ENCODE peak calls at places on chromosomes 13 and 19, in ten cellular contexts. B, A, C, F, R, G, Q, X, U and M are unnamed samples.

GRCh38 chr13:76231522-76232167 is 595.5 kb downstream of the LMO7 start:
- DNase-seq in F (no peak), R (no peak), X (no peak), C (no peak), U (no peak), B (no peak), A (no peak), Q (peak; percentile 41), G (no peak), M (no peak)

GRCh38 chr13:20441879-20442278 is 83.8 kb downstream of the CRYL1 start:
- DNase-seq in G (no peak), C (no peak), A (peak; percentile 89), R (no peak), Q (peak; percentile 95), U (peak; percentile 83), F (peak; percentile 18), X (peak; percentile 83), B (no peak), M (peak; percentile 71)

GRCh38 chr13:85283408-85283807 is 515.8 kb downstream of the SLITRK6 start:
- DNase-seq in B (no peak), Q (no peak), C (no peak), U (peak; percentile 16), R (no peak), A (no peak), X (no peak), G (no peak), F (no peak), M (no peak)

GRCh38 chr13:67120872-67121531 is 109.1 kb downstream of the PCDH9 start:
- DNase-seq in U (peak; percentile 35), X (peak; percentile 76), Q (peak; percentile 56), A (peak; percentile 45), R (no peak), C (no peak), G (peak; percentile 64), B (no peak), F (no peak), M (no peak)

GRCh38 chr19:16233836-16234551 is 36.3 kb downstream of the AP1M1 start:
- DNase-seq in R (no peak), G (no peak), X (no peak), A (no peak), F (no peak), C (no peak), Q (no peak), B (no peak), U (no peak), M (no peak)

GRCh38 chr13:113117335-113117872 is 5.2 kb upstream of the F10 start:
- DNase-seq in B (no peak), R (no peak), Q (peak; percentile 7), A (no peak), X (no peak), F (no peak), G (no peak), C (no peak), U (no peak), M (peak; percentile 50)

GRCh38 chr19:49333426-49334288 is 1.5 kb upstream of the CD37 start:
- DNase-seq in G (no peak), X (peak; percentile 40), R (no peak), A (no peak), U (no peak), Q (no peak), F (no peak), C (peak; percentile 98), B (peak; percentile 43), M (peak; percentile 61)

GRCh38 chr13:111345682-111346081 is 25.2 kb downstream of the TEX29 start:
- DNase-seq in R (no peak), B (no peak), X (no peak), C (no peak), A (no peak), G (no peak), U (no peak), Q (no peak), F (no peak), M (no peak)

GRCh38 chr19:50555033-50555432 is 13.2 kb downstream of the LRRC4B start:
- DNase-seq in Q (no peak), G (no peak), R (no peak), X (no peak), U (no peak), F (no peak), B (no peak), C (no peak), A (no peak), M (no peak)

GRCh38 chr13:36275190-36276002 is 22.2 kb downstream of the CCDC169 start:
- DNase-seq in B (peak; percentile 51), R (no peak), G (peak; percentile 88), C (peak; percentile 35), F (peak; percentile 27), A (no peak), Q (peak; percentile 65), X (peak; percentile 72), U (peak; percentile 81), M (peak; percentile 83)

GRCh38 chr19:55358493-55358892 is 4.0 kb upstream of the COX6B2 start:
- DNase-seq in C (no peak), B (no peak), F (no peak), Q (no peak), U (no peak), X (no peak), A (no peak), R (no peak), G (no peak), M (no peak)
- H3K27ac ChIP-seq in C (no peak overlapping the region), B (no peak overlapping the region), F (no peak overlapping the region), Q (no peak overlapping the region), U (no peak overlapping the region), X (no peak overlapping the region), A (no peak overlapping the region), R (no peak overlapping the region), G (no peak overlapping the region), M (no peak overlapping the region)

DNA sequence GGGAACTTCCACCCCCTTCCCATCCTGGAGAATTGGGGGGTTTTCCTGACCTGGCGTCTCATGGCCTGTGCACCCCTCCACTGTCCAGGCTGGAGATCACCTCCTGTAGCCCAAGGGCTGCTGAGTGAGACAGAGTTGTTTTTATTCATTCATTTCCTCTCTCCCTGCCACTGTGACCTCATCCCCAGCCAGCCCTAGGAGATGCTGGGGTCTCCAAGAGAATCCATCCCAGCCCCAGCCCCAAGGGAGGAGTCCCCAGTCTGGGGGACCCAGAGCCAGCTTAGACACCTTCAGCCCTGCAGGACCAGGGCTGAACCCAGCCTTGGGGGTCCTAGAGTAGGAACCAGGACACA is 4.2 kb downstream of the FCHO1 start:
- DNase-seq in U (no peak), Q (no peak), G (no peak), A (no peak), X (no peak), C (no peak), F (no peak), B (no peak), R (no peak), M (no peak)
- H3K4me2 ChIP-seq in U (no peak overlapping the region), Q (no peak overlapping the region), G (no peak overlapping the region), A (peak overlapping the region; percentile 20), X (no peak overlapping the region), C (peak overlapping the region; percentile 80), F (peak overlapping the region; percentile 45), B (no peak overlapping the region), R (no peak overlapping the region), M (no peak overlapping the region)

DNA sequence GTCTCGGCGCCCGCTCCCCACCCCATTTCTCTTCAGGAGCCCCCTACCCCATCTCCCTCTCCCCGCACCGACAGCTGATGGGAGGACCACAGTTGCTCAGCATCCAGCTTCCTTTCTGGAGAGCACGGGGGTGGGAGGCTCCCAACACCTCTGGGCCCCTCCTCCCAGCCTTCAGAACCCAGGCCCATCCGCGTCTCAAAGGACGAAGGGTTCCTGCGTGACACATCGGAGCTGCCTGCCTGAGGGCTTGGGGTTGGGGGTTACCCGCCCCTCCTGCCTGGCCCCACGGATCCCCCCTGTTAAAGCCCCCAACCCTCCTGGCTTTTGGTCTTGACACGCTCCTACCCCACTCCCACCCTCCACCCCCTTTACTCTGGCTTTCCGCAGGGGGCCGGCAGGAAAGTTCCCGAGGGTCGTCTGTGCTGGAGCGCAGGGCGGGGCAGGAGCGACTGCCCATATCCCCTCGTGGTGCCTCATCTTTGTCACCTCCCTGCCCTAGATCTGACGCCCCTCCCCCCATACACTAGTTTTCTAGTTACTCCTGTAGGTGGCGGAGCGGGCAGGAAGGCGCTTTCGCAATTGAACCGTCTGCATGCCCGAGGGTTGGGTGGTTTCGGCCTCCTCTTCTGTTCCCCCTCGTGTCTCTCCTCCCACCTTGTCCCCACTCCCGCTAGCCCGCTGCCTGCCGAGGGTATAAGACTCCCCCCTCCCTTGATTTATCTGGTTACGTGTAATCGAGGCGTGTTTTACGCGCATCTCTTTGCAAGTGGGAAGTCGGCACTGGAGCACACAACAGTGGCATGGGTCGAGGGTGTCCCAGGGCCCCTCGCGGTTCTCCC is 922 bp downstream of the TRAPPC5 start:
- DNase-seq in B (peak; percentile 30), R (peak; percentile 60), U (peak; percentile 35), Q (peak; percentile 75), A (peak; percentile 55), G (peak; percentile 77), C (peak; percentile 87), X (peak; percentile 70), F (peak; percentile 67), M (peak; percentile 95)
- H3K4me1 ChIP-seq in B (peaks cover 3% of the 10 kb centered on the region), R (peaks cover 23% of the 10 kb centered on the region), U (peaks cover 8% of the 10 kb centered on the region), Q (peaks cover 24% of the 10 kb centered on the region), A (peaks cover 11% of the 10 kb centered on the region), G (no peaks in the 10 kb centered on the region), C (peaks cover 37% of the 10 kb centered on the region), X (peaks cover 4% of the 10 kb centered on the region), F (peaks cover 9% of the 10 kb centered on the region), M (no peaks in the 10 kb centered on the region)

DNA sequence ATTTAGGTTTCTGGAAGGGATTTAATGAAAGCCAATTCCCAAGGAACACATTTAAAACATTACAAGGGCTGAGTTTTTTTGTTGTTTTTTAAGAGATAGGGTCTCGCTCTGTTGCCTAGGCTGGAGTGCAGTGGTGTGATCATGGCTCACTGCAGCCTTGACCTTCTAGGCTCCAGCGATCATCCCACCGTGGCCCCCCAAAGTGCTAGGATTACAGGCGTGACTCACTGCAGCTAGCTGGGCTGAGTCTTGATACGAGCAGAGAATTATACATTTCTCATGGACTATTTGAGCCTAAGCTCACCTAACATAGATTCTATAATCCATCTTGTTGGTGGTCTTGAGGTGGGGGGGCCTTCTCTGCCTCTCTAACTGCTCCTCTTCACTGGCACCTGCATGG is 37.5 kb downstream of the DOCK9 start:
- DNase-seq in G (no peak), R (no peak), C (no peak), X (no peak), U (no peak), Q (no peak), A (no peak), F (no peak), B (no peak), M (no peak)
- H3K27ac ChIP-seq in G (no peak overlapping the region), R (no peak overlapping the region), C (no peak overlapping the region), X (no peak overlapping the region), U (no peak overlapping the region), Q (no peak overlapping the region), A (no peak overlapping the region), F (no peak overlapping the region), B (no peak overlapping the region), M (no peak overlapping the region)

DNA sequence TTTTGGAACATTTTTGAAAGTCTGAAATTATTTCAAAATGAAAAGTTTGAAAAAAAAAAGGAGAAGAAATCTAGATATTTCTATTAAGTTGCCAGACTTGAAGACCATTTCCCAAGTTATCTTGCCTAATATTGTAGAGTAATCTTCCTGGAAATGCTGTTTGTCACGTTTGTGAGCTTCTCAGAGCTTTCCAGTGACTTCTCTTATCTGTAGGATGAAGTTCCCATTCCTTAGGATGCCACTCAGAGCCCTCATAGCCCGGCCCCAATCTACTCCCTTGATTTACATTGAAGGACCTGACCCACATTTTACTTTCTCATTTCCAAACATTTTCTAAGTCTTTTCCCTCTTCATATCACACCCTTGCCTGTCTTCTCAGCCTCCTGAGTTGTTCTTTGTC is 23.6 kb downstream of the CEACAM8 start:
- DNase-seq in C (no peak), B (no peak), R (no peak), Q (no peak), G (no peak), U (no peak), X (no peak), A (no peak), F (no peak), M (no peak)
- H3K4me2 ChIP-seq in C (no peak overlapping the region), B (no peak overlapping the region), R (no peak overlapping the region), Q (no peak overlapping the region), G (no peak overlapping the region), U (no peak overlapping the region), X (no peak overlapping the region), A (no peak overlapping the region), F (no peak overlapping the region), M (no peak overlapping the region)